ENCODE peak calls at places on chromosomes 6 and 20, in seven cellular contexts. R, N, A, V, M, Z and P are unnamed samples. For H3K4me1, the result is how much of the 10 kb centered on the place peaks cover.

GRCh38 chr6:41597246-41598000 is 40.8 kb upstream of the MDFI start:
- DNase-seq in R (no peak), N (no peak), A (no peak), V (no peak), M (no peak), Z (no peak), P (no peak)

GRCh38 chr6:149190228-149190831 is 127.2 kb upstream of the TAB2 start:
- DNase-seq in R (no peak), N (peak), A (no peak), V (peak), M (peak), Z (peak), P (peak)

GRCh38 chr20:18904624-18905023 is 91.0 kb downstream of the SCP2D1 start:
- DNase-seq in R (no peak), N (peak), A (peak), V (no peak), M (no peak), Z (no peak), P (no peak)

GRCh38 chr20:41003143-41003932 is 25.3 kb upstream of the TOP1 start:
- DNase-seq in R (peak), N (peak), A (no peak), V (peak), M (peak), Z (peak), P (peak)

GRCh38 chr6:1509241-1509640 is 100.5 kb upstream of the FOXC1 start:
- DNase-seq in R (no peak), N (no peak), A (no peak), V (no peak), M (no peak), Z (no peak), P (no peak)

GRCh38 chr20:51979226-51979625 is 176.9 kb upstream of the SALL4 start:
- DNase-seq in R (no peak), N (no peak), A (no peak), V (no peak), M (no peak), Z (no peak), P (no peak)

GRCh38 chr6:155543141-155543870 is 87.7 kb upstream of the NOX3 start:
- DNase-seq in R (no peak), N (no peak), A (no peak), V (no peak), M (no peak), Z (no peak), P (peak)

GRCh38 chr6:52233975-52234823 is 10.1 kb downstream of the IL17F start:
- DNase-seq in R (no peak), N (peak), A (no peak), V (peak), M (no peak), Z (peak), P (peak)

GRCh38 chr6:136031982-136032381 is 180.5 kb downstream of the PDE7B start:
- DNase-seq in R (no peak), N (no peak), A (no peak), V (no peak), M (no peak), Z (peak), P (no peak)

GRCh38 chr6:98949589-98949988 is 1.8 kb upstream of the FBXL4 start:
- DNase-seq in R (no peak), N (no peak), A (no peak), V (no peak), M (no peak), Z (no peak), P (no peak)

GRCh38 chr6:42263165-42263852 is 45.6 kb upstream of the MRPS10 start:
- DNase-seq in R (no peak), N (no peak), A (no peak), V (no peak), M (no peak), Z (no peak), P (no peak)

GRCh38 chr6:26197736-26198625 is 110.8 kb downstream of the HFE start:
- DNase-seq in R (peak), N (peak), A (no peak), V (peak), M (no peak), Z (peak), P (peak)

GRCh38 chr6:125780540-125781306 is 10.0 kb upstream of the NCOA7 start:
- DNase-seq in R (peak), N (peak), A (peak), V (peak), M (peak), Z (peak), P (peak)

GRCh38 chr6:44064089-44064947 is 62.9 kb downstream of the MRPL14 start:
- DNase-seq in R (no peak), N (peak), A (no peak), V (peak), M (peak), Z (peak), P (no peak)

GRCh38 chr6:76876922-76877553 is 586.3 kb downstream of the HTR1B start:
- DNase-seq in R (no peak), N (peak), A (no peak), V (peak), M (no peak), Z (peak), P (peak)

GRCh38 chr6:148972481-148972880 is 225.7 kb downstream of the UST start:
- DNase-seq in R (peak), N (peak), A (peak), V (peak), M (no peak), Z (no peak), P (peak)

GRCh38 chr20:31560900-31561598 is 44.0 kb upstream of the ID1 start:
- DNase-seq in R (no peak), N (peak), A (no peak), V (peak), M (no peak), Z (peak), P (no peak)

GRCh38 chr6:159099311-159099710 is 54.5 kb upstream of the TAGAP start:
- DNase-seq in R (no peak), N (no peak), A (no peak), V (no peak), M (no peak), Z (no peak), P (no peak)

GRCh38 chr6:135213616-135214015 is 32.5 kb downstream of the MYB start:
- DNase-seq in R (no peak), N (no peak), A (no peak), V (no peak), M (no peak), Z (no peak), P (no peak)

GRCh38 chr20:24999568-24999967 is 7.0 kb upstream of the APMAP start:
- DNase-seq in R (no peak), N (peak), A (no peak), V (no peak), M (no peak), Z (no peak), P (no peak)

GRCh38 chr20:57625978-57626377 is 5.8 kb upstream of the ZBP1 start:
- DNase-seq in R (no peak), N (no peak), A (no peak), V (no peak), M (no peak), Z (no peak), P (no peak)

GRCh38 chr6:139020689-139021088 is 7.9 kb upstream of the ABRACL start:
- DNase-seq in R (no peak), N (peak), A (no peak), V (no peak), M (no peak), Z (no peak), P (no peak)

GRCh38 chr20:4685923-4686221 is 35.8 kb upstream of the PRND start:
- DNase-seq in R (no peak), N (no peak), A (no peak), V (no peak), M (no peak), Z (no peak), P (no peak)

GRCh38 chr6:168025831-168026325 is 28.4 kb downstream of the KIF25 start:
- DNase-seq in R (no peak), N (no peak), A (no peak), V (no peak), M (no peak), Z (no peak), P (no peak)

GRCh38 chr6:63467247-63467954 is 104.9 kb upstream of the LOC128125822 start:
- DNase-seq in R (no peak), N (no peak), A (no peak), V (no peak), M (no peak), Z (no peak), P (no peak)

GRCh38 chr6:34680802-34681515 is 15.6 kb downstream of the ILRUN start:
- DNase-seq in R (no peak), N (no peak), A (no peak), V (peak), M (no peak), Z (peak), P (peak)

GRCh38 chr20:5602346-5602745 is 147.9 kb upstream of the SHLD1 start:
- DNase-seq in R (no peak), N (no peak), A (no peak), V (no peak), M (no peak), Z (no peak), P (no peak)

GRCh38 chr6:33869826-33870423 is 66.1 kb upstream of the MLN start:
- DNase-seq in R (no peak), N (no peak), A (no peak), V (no peak), M (no peak), Z (no peak), P (no peak)

GRCh38 chr20:14637441-14637840 is 300.0 kb upstream of the FLRT3 start:
- DNase-seq in R (no peak), N (no peak), A (no peak), V (no peak), M (no peak), Z (no peak), P (no peak)

GRCh38 chr6:14661188-14661587 is 543.6 kb downstream of the CD83 start:
- DNase-seq in R (peak), N (no peak), A (no peak), V (peak), M (no peak), Z (peak), P (peak)

GRCh38 chr20:51958636-51959542 is 156.6 kb upstream of the SALL4 start:
- DNase-seq in R (no peak), N (no peak), A (no peak), V (no peak), M (no peak), Z (peak), P (no peak)

GRCh38 chr6:107235521-107235920 is 120.2 kb upstream of the BEND3 start:
- DNase-seq in R (no peak), N (no peak), A (no peak), V (peak), M (no peak), Z (peak), P (no peak)

GRCh38 chr6:22647671-22648070 is 78.3 kb downstream of the HDGFL1 start:
- DNase-seq in R (no peak), N (no peak), A (no peak), V (no peak), M (no peak), Z (peak), P (no peak)

GRCh38 chr6:37492236-37493046 is 7.3 kb downstream of the CCDC167 start:
- DNase-seq in R (no peak), N (no peak), A (no peak), V (no peak), M (no peak), Z (no peak), P (no peak)

DNA sequence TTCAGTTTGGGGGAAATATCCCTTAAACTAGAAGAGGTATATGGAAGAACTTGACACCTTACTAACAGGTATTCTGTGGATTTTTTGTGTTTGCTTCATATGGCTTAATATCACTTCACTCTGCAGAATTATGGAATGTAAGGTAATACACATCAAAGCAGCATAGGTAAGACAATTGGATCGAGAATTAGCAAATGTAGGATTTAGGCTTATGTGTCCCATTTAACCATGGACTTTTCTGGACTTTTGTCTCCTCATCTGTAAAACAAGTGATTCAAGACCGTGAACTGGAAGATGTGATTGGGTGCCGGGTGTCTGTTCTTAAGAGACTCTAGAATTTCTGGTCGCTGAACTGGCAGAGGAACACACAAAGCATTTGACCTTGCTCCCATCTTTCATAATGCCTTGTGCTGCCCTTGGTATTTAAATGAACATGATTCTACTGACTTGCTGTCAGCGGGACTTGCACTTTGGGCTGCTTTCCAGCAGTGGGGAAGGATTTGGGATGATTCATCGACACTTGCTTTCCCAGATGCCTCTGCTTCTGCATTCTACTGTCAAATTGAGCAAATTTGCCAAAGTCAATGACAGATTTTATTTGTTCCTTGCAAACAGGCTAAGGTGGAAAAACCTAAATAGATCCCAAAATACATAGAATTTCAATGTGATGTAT is 199.8 kb downstream of the PLCB1 start:
- DNase-seq in R (no peak), N (no peak), A (no peak), V (no peak), M (peak), Z (peak), P (peak)
- H3K4me1 ChIP-seq in R (under half), N (under half), A (under half), V (under half), M (under half), Z (under half), P (under half)

DNA sequence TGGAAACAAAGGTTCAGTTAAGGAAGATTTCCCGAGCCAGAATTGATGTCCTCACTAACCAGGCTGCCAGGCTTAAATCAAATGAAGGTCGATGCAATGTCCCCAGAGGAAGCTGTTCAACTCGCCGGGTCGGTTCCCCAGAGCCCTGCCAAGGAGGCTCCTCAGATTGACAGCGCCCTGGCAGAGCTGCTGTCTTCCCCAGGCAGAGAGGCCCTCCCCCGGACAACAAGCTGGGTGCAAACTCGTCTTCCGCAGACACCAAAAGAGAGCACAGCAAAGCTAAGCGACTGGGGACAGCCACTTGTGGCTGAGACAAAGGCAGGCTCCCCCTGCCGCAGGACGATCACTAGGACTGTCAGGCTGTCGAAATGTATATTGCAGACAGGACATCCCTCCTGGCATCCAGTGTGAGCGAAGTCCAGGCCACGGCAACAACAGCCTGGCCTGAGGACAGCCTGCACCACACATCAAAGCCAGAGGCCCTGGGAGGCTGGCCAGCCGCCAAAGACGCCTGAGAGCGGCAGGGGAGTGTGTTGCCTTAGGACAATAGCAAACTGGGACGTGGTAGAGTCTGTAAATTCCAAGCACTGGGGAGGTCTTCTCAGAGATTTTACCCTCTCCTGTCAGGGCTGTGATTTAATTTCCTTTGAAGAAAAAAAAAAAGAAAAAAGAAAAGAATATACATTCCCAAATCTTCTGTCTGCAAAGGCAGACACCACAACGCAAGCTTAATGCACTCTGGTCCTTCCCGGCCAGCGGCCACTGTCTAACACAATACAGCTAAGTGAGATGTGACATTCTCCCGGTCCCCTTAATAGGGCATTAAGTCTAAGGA is 99.1 kb downstream of the HIVEP2 start:
- DNase-seq in R (peak), N (peak), A (peak), V (peak), M (peak), Z (peak), P (peak)
- H3K4me1 ChIP-seq in R (half or more), N (under half), A (under half), V (half or more), M (half or more), Z (under half), P (under half)

GRCh38 chr20:47327711-47328110 is 28.8 kb downstream of the ZMYND8 start:
- DNase-seq in R (no peak), N (no peak), A (no peak), V (no peak), M (no peak), Z (no peak), P (no peak)
- H3K4me1 ChIP-seq in R (under half), N (under half), A (under half), V (under half), M (half or more), Z (under half), P (half or more)

GRCh38 chr6:157453131-157453530 is 72.1 kb downstream of the ZDHHC14 start:
- DNase-seq in R (no peak), N (no peak), A (no peak), V (no peak), M (no peak), Z (no peak), P (no peak)

GRCh38 chr6:157445277-157445676 is 64.3 kb downstream of the ZDHHC14 start:
- DNase-seq in R (no peak), N (no peak), A (no peak), V (no peak), M (no peak), Z (no peak), P (no peak)

GRCh38 chr6:157452096-157452495 is 71.1 kb downstream of the ZDHHC14 start:
- DNase-seq in R (no peak), N (no peak), A (no peak), V (peak), M (no peak), Z (no peak), P (no peak)

GRCh38 chr6:157447735-157448134 is 66.7 kb downstream of the ZDHHC14 start:
- DNase-seq in R (no peak), N (no peak), A (no peak), V (no peak), M (no peak), Z (no peak), P (no peak)

GRCh38 chr6:157449610-157450009 is 68.6 kb downstream of the ZDHHC14 start:
- DNase-seq in R (no peak), N (no peak), A (no peak), V (no peak), M (no peak), Z (peak), P (no peak)
- H3K4me1 ChIP-seq in R (under half), N (under half), A (under half), V (under half), M (under half), Z (under half), P (under half)